ENCODE peak calls at places on chromosomes 12 and 14, in nine cellular contexts. C, L, A, I, H, S, U, P and R are unnamed samples.

GRCh38 chr14:75995372-75996041 is 9.9 kb downstream of the IFT43 start:
- DNase-seq in L (no peak), P (peak; percentile 95), U (peak; percentile 82), S (peak; percentile 64), I (peak; percentile 81), C (peak; percentile 23), A (no peak), H (no peak), R (no peak)

GRCh38 chr12:685388-685787 is 22.1 kb upstream of the NINJ2 start:
- DNase-seq in C (peak; percentile 47), P (peak; percentile 28), L (no peak), A (no peak), S (no peak), U (peak; percentile 29), H (no peak), I (no peak), R (no peak)

GRCh38 chr12:32975122-32975521 is 78.5 kb upstream of the PKP2 start:
- DNase-seq in C (no peak), I (no peak), A (no peak), L (no peak), H (no peak), S (no peak), U (no peak), P (no peak), R (no peak)

GRCh38 chr12:112317481-112317880 is 64.8 kb downstream of the HECTD4 start:
- DNase-seq in A (no peak), I (no peak), L (no peak), S (no peak), U (no peak), H (no peak), C (no peak), P (no peak), R (no peak)

GRCh38 chr12:45433441-45433868 is 217.6 kb downstream of the ANO6 start:
- DNase-seq in C (no peak), L (no peak), P (no peak), U (no peak), A (peak; percentile 72), S (no peak), H (no peak), I (no peak), R (no peak)

GRCh38 chr12:321606-322326 is 59.1 kb upstream of the SLC6A13 start:
- DNase-seq in A (no peak), I (no peak), H (no peak), L (peak; percentile 3), S (no peak), P (no peak), U (no peak), C (no peak), R (no peak)

GRCh38 chr12:57152408-57153038 is 5.1 kb upstream of the LRP1-AS start:
- DNase-seq in L (no peak), A (no peak), I (peak; percentile 82), P (peak; percentile 54), S (peak; percentile 59), C (no peak), H (peak; percentile 47), U (peak; percentile 61), R (no peak)

GRCh38 chr12:23533699-23534098 is 415.8 kb downstream of the SOX5 start:
- DNase-seq in L (no peak), H (no peak), C (no peak), I (no peak), S (no peak), A (no peak), P (no peak), U (no peak), R (no peak)

GRCh38 chr12:62290804-62291203 is 30.6 kb downstream of the USP15 start:
- DNase-seq in C (no peak), H (no peak), I (no peak), U (no peak), S (no peak), L (no peak), P (no peak), A (no peak), R (no peak)

GRCh38 chr12:130079254-130079653 is 83.0 kb upstream of the FZD10 start:
- DNase-seq in C (no peak), U (no peak), L (no peak), A (no peak), I (no peak), P (no peak), S (no peak), H (no peak), R (no peak)
- H3K27me3 ChIP-seq in C (no peaks in the 10 kb centered on the region), U (no peaks in the 10 kb centered on the region), L (no peaks in the 10 kb centered on the region), A (no peaks in the 10 kb centered on the region), I (no peaks in the 10 kb centered on the region), P (no peaks in the 10 kb centered on the region), S (no peaks in the 10 kb centered on the region), H (no peaks in the 10 kb centered on the region), R (no peaks in the 10 kb centered on the region)

DNA sequence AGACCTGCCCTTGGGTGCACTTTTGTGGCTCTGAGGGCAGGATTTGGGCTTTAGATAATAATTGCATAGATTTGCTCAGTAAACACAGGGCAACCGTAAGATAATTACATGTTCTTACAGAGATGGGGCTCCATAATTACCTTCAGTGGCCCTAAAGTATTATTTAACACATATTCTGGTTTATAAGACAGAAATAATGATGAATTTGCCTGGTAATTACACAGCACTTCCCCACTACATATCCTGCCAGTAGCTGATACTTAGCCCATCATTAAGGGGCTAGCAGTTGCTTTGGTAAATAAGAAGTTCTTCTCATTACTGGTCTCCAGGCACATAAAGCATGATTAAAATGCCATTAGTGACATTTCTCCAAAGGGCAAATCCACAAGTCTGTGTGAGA is 158.7 kb downstream of the NUAK1 start:
- DNase-seq in I (no peak), U (no peak), H (no peak), C (no peak), S (no peak), L (no peak), A (no peak), P (no peak), R (no peak)
- H3K4me1 ChIP-seq in I (no peaks in the 10 kb centered on the region), U (peaks cover 17% of the 10 kb centered on the region), H (no peaks in the 10 kb centered on the region), C (no peaks in the 10 kb centered on the region), S (peaks cover 6% of the 10 kb centered on the region), L (no peaks in the 10 kb centered on the region), A (no peaks in the 10 kb centered on the region), P (peaks cover 23% of the 10 kb centered on the region), R (no peaks in the 10 kb centered on the region)

GRCh38 chr12:116520801-116521471 is 38.2 kb upstream of the MAP1LC3B2 start:
- DNase-seq in I (no peak), U (no peak), L (no peak), S (no peak), P (peak; percentile 33), H (peak; percentile 94), C (no peak), A (no peak), R (no peak)
- TF ChIP-seq POLR2A in I (no peak), U (no peak), L (no peak), S (no peak), P (no peak), H (no peak), C (no peak), A (no peak), R (no peak)

GRCh38 chr14:103101257-103101963 is 6.9 kb downstream of the EXOC3L4 start:
- DNase-seq in P (no peak), A (no peak), C (no peak), L (no peak), H (no peak), U (no peak), I (no peak), S (no peak), R (no peak)
- H3K27me3 ChIP-seq in P (peaks cover 61% of the 10 kb centered on the region), A (peaks cover 7% of the 10 kb centered on the region), C (peaks cover 32% of the 10 kb centered on the region), L (no peaks in the 10 kb centered on the region), H (peaks cover 33% of the 10 kb centered on the region), U (peaks cover 44% of the 10 kb centered on the region), I (peaks cover 26% of the 10 kb centered on the region), S (no peaks in the 10 kb centered on the region), R (peaks cover 14% of the 10 kb centered on the region)

GRCh38 chr12:3131129-3131528 is 54.0 kb downstream of the TSPAN9 start:
- DNase-seq in A (no peak), P (no peak), L (no peak), H (no peak), C (no peak), U (no peak), S (no peak), I (no peak), R (no peak)
- H3K4me1 ChIP-seq in A (peaks cover 6% of the 10 kb centered on the region), P (peaks cover 13% of the 10 kb centered on the region), L (peaks cover 6% of the 10 kb centered on the region), H (peaks cover 7% of the 10 kb centered on the region), C (peaks cover 26% of the 10 kb centered on the region), U (peaks cover 65% of the 10 kb centered on the region), S (peaks cover 10% of the 10 kb centered on the region), I (peaks cover 11% of the 10 kb centered on the region), R (peaks cover 22% of the 10 kb centered on the region)

GRCh38 chr12:93593833-93594232 is 21.4 kb downstream of the SOCS2 start:
- DNase-seq in S (no peak), A (no peak), H (no peak), L (no peak), I (no peak), C (no peak), U (no peak), P (no peak), R (no peak)

GRCh38 chr12:93592641-93593396 is 20.3 kb downstream of the SOCS2 start:
- DNase-seq in I (no peak), A (no peak), C (no peak), P (no peak), S (no peak), U (no peak), L (no peak), H (no peak), R (no peak)

GRCh38 chr12:93594766-93595165 is 22.3 kb downstream of the SOCS2 start:
- DNase-seq in P (no peak), A (no peak), U (no peak), S (no peak), C (no peak), I (no peak), L (no peak), H (no peak), R (no peak)

GRCh38 chr12:93587601-93588000 is 15.1 kb downstream of the SOCS2 start:
- DNase-seq in I (no peak), H (no peak), C (no peak), A (no peak), P (no peak), U (no peak), L (no peak), S (no peak), R (no peak)

DNA sequence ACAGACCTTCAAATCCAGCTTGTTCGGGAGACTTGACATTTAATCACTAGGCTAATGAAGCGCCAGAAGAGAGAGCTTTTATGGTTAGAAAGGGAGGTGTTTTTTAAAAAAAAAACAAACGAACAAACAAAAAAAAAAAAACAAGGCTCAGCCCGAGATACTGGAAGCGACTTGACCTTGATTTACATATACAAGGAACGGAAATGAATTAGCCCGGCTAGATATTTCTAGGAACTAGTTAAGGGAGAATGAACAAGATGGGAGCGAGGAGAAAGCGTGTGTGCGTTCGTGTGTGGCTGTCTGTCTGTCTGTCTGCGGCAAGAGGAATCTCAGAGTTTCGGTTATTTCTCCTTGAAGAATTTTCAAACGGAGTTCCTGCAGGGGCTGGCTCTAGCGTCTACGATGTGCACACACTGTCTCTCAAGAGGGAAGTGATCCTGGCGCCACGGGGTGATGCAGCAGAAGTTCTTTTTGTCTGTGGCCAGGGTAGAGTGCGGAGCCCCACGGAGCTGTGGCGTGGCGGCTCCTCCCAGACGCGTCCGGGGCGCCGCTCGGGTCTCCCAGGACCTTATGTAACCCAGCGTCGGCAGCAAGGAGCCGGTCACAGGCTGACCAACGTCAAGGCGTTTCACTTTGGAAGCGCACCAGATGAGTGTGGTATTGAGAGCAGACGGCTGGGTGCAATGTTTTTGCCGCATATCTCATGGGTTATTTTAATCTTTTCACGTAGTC is 18.8 kb downstream of the SOCS2 start:
- DNase-seq in I (peak; percentile 86), A (no peak), U (peak; percentile 89), P (peak; percentile 87), C (peak; percentile 72), L (peak; percentile 64), S (peak; percentile 59), H (peak; percentile 53), R (peak; percentile 17)
- TF ChIP-seq POLR2A in I (peak; percentile 69), A (peak; percentile 37), U (no peak), P (peak; percentile 85), C (peak; percentile 49), L (no peak), S (no peak), H (no peak), R (peak; percentile 54)

GRCh38 chr14:104577457-104578301 is 1.9 kb upstream of the C14orf180 start:
- DNase-seq in U (no peak), L (no peak), S (no peak), P (no peak), I (peak; percentile 18), A (no peak), H (no peak), C (peak; percentile 65), R (no peak)
- H3K27me3 ChIP-seq in U (no peaks in the 10 kb centered on the region), L (no peaks in the 10 kb centered on the region), S (no peaks in the 10 kb centered on the region), P (peaks cover 13% of the 10 kb centered on the region), I (no peaks in the 10 kb centered on the region), A (no peaks in the 10 kb centered on the region), H (peaks cover 69% of the 10 kb centered on the region), C (peaks cover 2% of the 10 kb centered on the region), R (peaks cover 94% of the 10 kb centered on the region)